ENCODE peak calls at places on chromosomes 6 and 20, in four cellular contexts. B, V, E and K are unnamed samples.

GRCh38 chr6:54002118-54002517 is 109.1 kb upstream of the MLIP start:
- DNase-seq in B (no peak), V (no peak), E (no peak), K (no peak)

GRCh38 chr6:37456816-37457560 is 24.0 kb downstream of the CMTR1 start:
- DNase-seq in B (no peak), V (no peak), E (no peak), K (no peak)

GRCh38 chr6:138815221-138815620 is 19.3 kb downstream of the ECT2L start:
- DNase-seq in B (no peak), V (no peak), E (no peak), K (no peak)

GRCh38 chr6:50602191-50602810 is 111.0 kb upstream of the TFAP2D start:
- DNase-seq in B (peak), V (no peak), E (peak), K (no peak)

GRCh38 chr6:35725081-35725708 is 11.6 kb upstream of the ARMC12 start:
- DNase-seq in B (no peak), V (no peak), E (no peak), K (no peak)

GRCh38 chr20:17611540-17612286 is 41.8 kb downstream of the DSTN start:
- DNase-seq in B (no peak), V (peak), E (no peak), K (no peak)

GRCh38 chr6:106927531-106928398 is 46.8 kb downstream of the CD24 start:
- DNase-seq in B (peak), V (no peak), E (peak), K (no peak)

GRCh38 chr6:52503344-52503747 is 73.5 kb downstream of the TRAM2 start:
- DNase-seq in B (peak), V (no peak), E (no peak), K (no peak)

GRCh38 chr6:8627085-8627861 is 191.9 kb upstream of the SLC35B3 start:
- DNase-seq in B (peak), V (no peak), E (peak), K (no peak)

GRCh38 chr20:15069355-15069754 is 731.9 kb upstream of the FLRT3 start:
- DNase-seq in B (no peak), V (no peak), E (no peak), K (no peak)

GRCh38 chr6:21075986-21076385 is 517.6 kb upstream of the SOX4 start:
- DNase-seq in B (no peak), V (no peak), E (no peak), K (no peak)

GRCh38 chr20:39661833-39662232 is 699.7 kb downstream of the DHX35 start:
- DNase-seq in B (peak), V (no peak), E (peak), K (no peak)

GRCh38 chr6:17446713-17447112 is 53.3 kb downstream of the CAP2 start:
- DNase-seq in B (no peak), V (no peak), E (peak), K (no peak)

GRCh38 chr20:37990571-37991151 is 42.6 kb downstream of the TTI1 start:
- DNase-seq in B (peak), V (peak), E (peak), K (no peak)

GRCh38 chr6:68497927-68498326 is 137.2 kb upstream of the ADGRB3 start:
- DNase-seq in B (no peak), V (no peak), E (no peak), K (no peak)

GRCh38 chr20:62878244-62879030 is 16.8 kb upstream of the TCFL5 start:
- DNase-seq in B (no peak), V (no peak), E (no peak), K (no peak)

GRCh38 chr20:47196091-47197081 is 160.1 kb downstream of the ZMYND8 start:
- DNase-seq in B (peak), V (peak), E (peak), K (no peak)

GRCh38 chr20:6576721-6577120 is 190.8 kb upstream of the BMP2 start:
- DNase-seq in B (no peak), V (no peak), E (no peak), K (no peak)

GRCh38 chr6:148776321-148776966 is 29.6 kb downstream of the UST start:
- DNase-seq in B (no peak), V (no peak), E (peak), K (no peak)

GRCh38 chr6:69007781-69008180 is 372.7 kb downstream of the ADGRB3 start:
- DNase-seq in B (no peak), V (no peak), E (no peak), K (no peak)

GRCh38 chr6:163457637-163458561 is 43.4 kb downstream of the QKI start:
- DNase-seq in B (peak), V (no peak), E (peak), K (no peak)

GRCh38 chr20:42972591-42972990 is 217.1 kb downstream of the PTPRT start:
- DNase-seq in B (no peak), V (no peak), E (no peak), K (no peak)

GRCh38 chr20:3398681-3399252 is 8.7 kb downstream of the DNAAF9 start:
- DNase-seq in B (no peak), V (no peak), E (peak), K (no peak)

GRCh38 chr6:158149641-158150040 is 18.4 kb downstream of the SERAC1 start:
- DNase-seq in B (no peak), V (no peak), E (peak), K (no peak)

GRCh38 chr20:49712118-49712517 is 1.6 kb downstream of the B4GALT5 start:
- DNase-seq in B (no peak), V (no peak), E (peak), K (no peak)

GRCh38 chr6:87832025-87832825 is 130.2 kb upstream of the AKIRIN2 start:
- DNase-seq in B (peak), V (no peak), E (peak), K (no peak)

GRCh38 chr6:52904562-52905279 is 4.8 kb downstream of the GSTA3 start:
- DNase-seq in B (peak), V (no peak), E (peak), K (no peak)

GRCh38 chr20:52096117-52096516 is 95.5 kb downstream of the ZFP64 start:
- DNase-seq in B (no peak), V (no peak), E (no peak), K (no peak)

GRCh38 chr6:13261464-13261994 is 66.8 kb downstream of the TBC1D7 start:
- DNase-seq in B (no peak), V (no peak), E (no peak), K (no peak)

GRCh38 chr20:62352402-62353288 is 14.5 kb downstream of the LAMA5 start:
- DNase-seq in B (peak), V (peak), E (no peak), K (no peak)

GRCh38 chr6:128572286-128572685 is 51.9 kb upstream of the PTPRK start:
- DNase-seq in B (no peak), V (no peak), E (no peak), K (no peak)

GRCh38 chr6:34176261-34177031 is 30.6 kb upstream of the GRM4 start:
- DNase-seq in B (no peak), V (no peak), E (no peak), K (no peak)

GRCh38 chr20:62711703-62712101 is 3.1 kb downstream of the NTSR1 start:
- DNase-seq in B (no peak), V (no peak), E (no peak), K (no peak)

GRCh38 chr6:3108746-3109414 is 9.6 kb upstream of the BPHL start:
- DNase-seq in B (no peak), V (no peak), E (no peak), K (no peak)